ENCODE peak calls at places on chromosomes 6 and 20, in ten cellular contexts. One of them, this sample, is unnamed.

GRCh38 chr6:169974663-169975062 is 223.2 kb downstream of the ERMARD start:
- DNase-seq in Peyer's patch: peak; percentile 36
- DNase-seq in prostate gland: no peak
- DNase-seq in A549: no peak
- DNase-seq in uterus: no peak
- DNase-seq in GM12891: no peak
- DNase-seq in heart left ventricle: no peak
- DNase-seq in ovary: no peak
- DNase-seq in tibial nerve: no peak
- DNase-seq in erythroblast: no peak
- DNase-seq in this sample: no peak

GRCh38 chr6:144265061-144265357 is 20.1 kb upstream of the UTRN start:
- DNase-seq in Peyer's patch: no peak
- DNase-seq in prostate gland: no peak
- DNase-seq in A549: no peak
- DNase-seq in uterus: no peak
- DNase-seq in GM12891: no peak
- DNase-seq in heart left ventricle: no peak
- DNase-seq in ovary: no peak
- DNase-seq in tibial nerve: no peak
- DNase-seq in erythroblast: no peak
- DNase-seq in this sample: no peak

GRCh38 chr20:54179946-54180345 is 6.2 kb upstream of the CYP24A1 start:
- DNase-seq in Peyer's patch: no peak
- DNase-seq in prostate gland: no peak
- DNase-seq in A549: no peak
- DNase-seq in uterus: no peak
- DNase-seq in GM12891: no peak
- DNase-seq in heart left ventricle: no peak
- DNase-seq in ovary: no peak
- DNase-seq in tibial nerve: no peak
- DNase-seq in erythroblast: no peak
- DNase-seq in this sample: no peak

GRCh38 chr20:17811605-17811965 is 111.8 kb downstream of the BANF2 start:
- DNase-seq in Peyer's patch: no peak
- DNase-seq in prostate gland: no peak
- DNase-seq in A549: no peak
- DNase-seq in uterus: no peak
- DNase-seq in GM12891: no peak
- DNase-seq in heart left ventricle: no peak
- DNase-seq in ovary: no peak
- DNase-seq in tibial nerve: no peak
- DNase-seq in erythroblast: no peak
- DNase-seq in this sample: no peak

GRCh38 chr6:169396554-169397163 is 143.0 kb upstream of the THBS2 start:
- DNase-seq in Peyer's patch: no peak
- DNase-seq in prostate gland: no peak
- DNase-seq in A549: no peak
- DNase-seq in uterus: no peak
- DNase-seq in GM12891: no peak
- DNase-seq in heart left ventricle: no peak
- DNase-seq in ovary: no peak
- DNase-seq in tibial nerve: no peak
- DNase-seq in erythroblast: no peak
- DNase-seq in this sample: no peak

GRCh38 chr6:56757585-56757984 is 114.9 kb upstream of the DST start:
- DNase-seq in Peyer's patch: peak; percentile 55
- DNase-seq in prostate gland: peak; percentile 35
- DNase-seq in A549: no peak
- DNase-seq in uterus: no peak
- DNase-seq in GM12891: no peak
- DNase-seq in heart left ventricle: no peak
- DNase-seq in ovary: no peak
- DNase-seq in tibial nerve: no peak
- DNase-seq in erythroblast: peak; percentile 4
- DNase-seq in this sample: no peak

GRCh38 chr6:15440040-15440439 is 194.2 kb downstream of the JARID2 start:
- DNase-seq in Peyer's patch: no peak
- DNase-seq in prostate gland: no peak
- DNase-seq in A549: no peak
- DNase-seq in uterus: no peak
- DNase-seq in GM12891: no peak
- DNase-seq in heart left ventricle: no peak
- DNase-seq in ovary: no peak
- DNase-seq in tibial nerve: no peak
- DNase-seq in erythroblast: no peak
- DNase-seq in this sample: no peak

GRCh38 chr6:39090036-39090435 is 24.9 kb downstream of the SAYSD1 start:
- DNase-seq in Peyer's patch: no peak
- DNase-seq in prostate gland: no peak
- DNase-seq in A549: no peak
- DNase-seq in uterus: no peak
- DNase-seq in GM12891: no peak
- DNase-seq in heart left ventricle: no peak
- DNase-seq in ovary: no peak
- DNase-seq in tibial nerve: no peak
- DNase-seq in erythroblast: no peak
- DNase-seq in this sample: no peak

GRCh38 chr6:21310736-21311135 is 282.8 kb upstream of the SOX4 start:
- DNase-seq in Peyer's patch: no peak
- DNase-seq in prostate gland: no peak
- DNase-seq in A549: no peak
- DNase-seq in uterus: no peak
- DNase-seq in GM12891: no peak
- DNase-seq in heart left ventricle: no peak
- DNase-seq in ovary: no peak
- DNase-seq in tibial nerve: no peak
- DNase-seq in erythroblast: no peak
- DNase-seq in this sample: no peak

GRCh38 chr6:99802396-99803031 is 191.5 kb downstream of the MCHR2 start:
- DNase-seq in Peyer's patch: no peak
- DNase-seq in prostate gland: no peak
- DNase-seq in A549: no peak
- DNase-seq in uterus: no peak
- DNase-seq in GM12891: no peak
- DNase-seq in heart left ventricle: no peak
- DNase-seq in ovary: no peak
- DNase-seq in tibial nerve: no peak
- DNase-seq in erythroblast: no peak
- DNase-seq in this sample: no peak

GRCh38 chr6:10526156-10526555 is 5.0 kb downstream of the GCNT2 start:
- DNase-seq in Peyer's patch: no peak
- DNase-seq in prostate gland: no peak
- DNase-seq in A549: no peak
- DNase-seq in uterus: peak; percentile 33
- DNase-seq in GM12891: no peak
- DNase-seq in heart left ventricle: no peak
- DNase-seq in ovary: no peak
- DNase-seq in tibial nerve: no peak
- DNase-seq in erythroblast: no peak
- DNase-seq in this sample: no peak

GRCh38 chr20:10647471-10647870 is 26.3 kb downstream of the JAG1 start:
- DNase-seq in Peyer's patch: no peak
- DNase-seq in prostate gland: no peak
- DNase-seq in A549: no peak
- DNase-seq in uterus: peak; percentile 11
- DNase-seq in GM12891: peak; percentile 30
- DNase-seq in heart left ventricle: no peak
- DNase-seq in ovary: no peak
- DNase-seq in tibial nerve: peak; percentile 48
- DNase-seq in erythroblast: peak; percentile 29
- DNase-seq in this sample: no peak

GRCh38 chr20:16711859-16712258 is 18.0 kb upstream of the SNRPB2 start:
- DNase-seq in Peyer's patch: no peak
- DNase-seq in prostate gland: no peak
- DNase-seq in A549: no peak
- DNase-seq in uterus: no peak
- DNase-seq in GM12891: no peak
- DNase-seq in heart left ventricle: no peak
- DNase-seq in ovary: no peak
- DNase-seq in tibial nerve: no peak
- DNase-seq in erythroblast: no peak
- DNase-seq in this sample: no peak

GRCh38 chr6:144344651-144345050 is 59.5 kb downstream of the UTRN start:
- DNase-seq in Peyer's patch: no peak
- DNase-seq in prostate gland: no peak
- DNase-seq in A549: no peak
- DNase-seq in uterus: no peak
- DNase-seq in GM12891: no peak
- DNase-seq in heart left ventricle: no peak
- DNase-seq in ovary: no peak
- DNase-seq in tibial nerve: no peak
- DNase-seq in erythroblast: no peak
- DNase-seq in this sample: no peak

GRCh38 chr6:130945401-130945919 is 117.6 kb downstream of the EPB41L2 start:
- DNase-seq in Peyer's patch: no peak
- DNase-seq in prostate gland: no peak
- DNase-seq in A549: no peak
- DNase-seq in uterus: no peak
- DNase-seq in GM12891: no peak
- DNase-seq in heart left ventricle: no peak
- DNase-seq in ovary: no peak
- DNase-seq in tibial nerve: no peak
- DNase-seq in erythroblast: no peak
- DNase-seq in this sample: no peak

GRCh38 chr6:139372326-139373153 is 1.9 kb downstream of the CITED2 start:
- DNase-seq in Peyer's patch: no peak
- DNase-seq in prostate gland: no peak
- DNase-seq in A549: no peak
- DNase-seq in uterus: no peak
- DNase-seq in GM12891: no peak
- DNase-seq in heart left ventricle: no peak
- DNase-seq in ovary: no peak
- DNase-seq in tibial nerve: no peak
- DNase-seq in erythroblast: peak; percentile 70
- DNase-seq in this sample: no peak

GRCh38 chr20:35092524-35093244 is at the start of gene TRPC4AP:
- DNase-seq in Peyer's patch: peak; percentile 94
- DNase-seq in prostate gland: peak; percentile 81
- DNase-seq in A549: peak; percentile 69
- DNase-seq in uterus: peak; percentile 85
- DNase-seq in GM12891: peak; percentile 81
- DNase-seq in heart left ventricle: peak; percentile 91
- DNase-seq in ovary: peak; percentile 94
- DNase-seq in tibial nerve: peak; percentile 76
- DNase-seq in erythroblast: peak; percentile 95
- DNase-seq in this sample: peak; percentile 73
- TF ChIP-seq POLR2A in Peyer's patch: peak; percentile 68
- TF ChIP-seq POLR2A in prostate gland: peak; percentile 83
- TF ChIP-seq POLR2A in A549: peak; percentile 61
- TF ChIP-seq POLR2A in uterus: peak; percentile 63
- TF ChIP-seq POLR2A in GM12891: peak; percentile 73
- TF ChIP-seq POLR2A in heart left ventricle: peak; percentile 63
- TF ChIP-seq POLR2A in ovary: peak; percentile 62
- TF ChIP-seq POLR2A in tibial nerve: peak; percentile 81
- TF ChIP-seq POLR2A in erythroblast: peak; percentile 71
- TF ChIP-seq POLR2A in this sample: peak; percentile 90

DNA sequence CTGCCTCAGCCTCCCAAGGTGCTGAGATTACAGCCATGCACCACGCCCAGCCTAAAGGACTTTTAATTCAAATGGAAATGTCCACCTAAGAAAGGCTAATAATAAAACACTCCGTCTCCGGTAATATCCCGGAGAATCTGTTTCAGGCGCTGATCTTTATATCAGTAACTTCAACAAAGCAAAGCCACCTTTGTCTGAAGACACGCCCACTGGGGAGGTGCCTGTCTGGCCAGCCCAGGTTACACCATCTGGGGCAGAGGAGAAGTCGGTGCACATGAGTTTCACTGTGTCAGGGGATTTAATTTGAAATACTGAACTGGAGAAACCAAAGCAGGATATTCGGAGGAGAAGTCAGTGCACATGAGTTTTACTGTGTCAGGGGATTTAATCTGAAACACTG is 9.4 kb downstream of the SERPINB6 start:
- DNase-seq in Peyer's patch: peak; percentile 86
- DNase-seq in prostate gland: peak; percentile 70
- DNase-seq in A549: no peak
- DNase-seq in uterus: no peak
- DNase-seq in GM12891: no peak
- DNase-seq in heart left ventricle: no peak
- DNase-seq in ovary: no peak
- DNase-seq in tibial nerve: no peak
- DNase-seq in erythroblast: no peak
- DNase-seq in this sample: no peak
- TF ChIP-seq POLR2A in Peyer's patch: no peak
- TF ChIP-seq POLR2A in prostate gland: no peak
- TF ChIP-seq POLR2A in A549: no peak
- TF ChIP-seq POLR2A in uterus: no peak
- TF ChIP-seq POLR2A in GM12891: no peak
- TF ChIP-seq POLR2A in heart left ventricle: no peak
- TF ChIP-seq POLR2A in ovary: no peak
- TF ChIP-seq POLR2A in tibial nerve: no peak
- TF ChIP-seq POLR2A in erythroblast: no peak
- TF ChIP-seq POLR2A in this sample: no peak

DNA sequence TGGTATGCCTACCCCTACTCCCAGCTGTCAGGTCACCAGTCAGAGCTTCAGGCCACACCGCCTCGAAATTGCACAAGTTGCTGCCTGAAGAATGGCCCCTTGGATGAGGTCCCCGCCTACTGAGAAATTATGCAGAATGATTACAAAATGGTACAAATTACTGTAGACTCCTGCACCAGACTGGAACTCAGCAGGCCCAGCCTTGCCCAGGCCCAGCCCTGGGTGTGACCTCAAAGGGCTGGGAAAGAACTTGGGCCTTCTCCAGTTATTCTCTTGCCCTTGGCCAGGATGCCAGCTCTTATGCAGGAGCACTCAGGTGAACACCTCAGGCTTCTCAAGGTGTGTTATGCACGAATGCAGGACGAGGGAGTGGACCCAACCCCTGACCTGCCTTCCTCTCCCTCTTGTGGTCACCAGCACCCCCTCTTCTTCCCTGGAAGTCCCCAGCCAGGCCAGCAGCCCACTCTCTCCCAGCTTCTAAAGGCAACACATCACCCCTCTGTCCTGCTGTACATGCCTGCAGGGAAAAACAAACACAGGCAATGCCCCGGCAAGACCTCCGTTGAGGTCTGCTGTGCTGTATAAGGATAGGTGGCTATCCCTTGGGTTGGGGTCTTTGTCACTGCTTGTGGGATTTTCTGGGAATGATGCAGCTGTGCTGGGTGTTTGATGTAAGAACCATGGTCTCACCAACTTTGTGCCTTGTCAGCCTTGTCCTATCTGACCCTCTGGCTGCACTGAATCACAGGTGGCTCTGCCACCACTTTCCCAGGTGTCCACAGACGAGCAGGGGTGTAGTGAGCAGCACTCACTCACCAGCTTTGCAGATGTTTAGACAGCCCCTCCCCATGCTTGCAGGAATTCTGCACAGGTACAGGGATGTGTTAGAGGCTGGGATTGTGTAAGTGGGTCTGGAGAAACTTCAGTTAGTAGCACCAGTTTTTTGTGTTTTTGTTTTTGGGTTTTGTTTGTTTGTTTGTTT is 88.5 kb upstream of the NAA20 start:
- DNase-seq in Peyer's patch: peak; percentile 64
- DNase-seq in prostate gland: peak; percentile 68
- DNase-seq in A549: no peak
- DNase-seq in uterus: no peak
- DNase-seq in GM12891: no peak
- DNase-seq in heart left ventricle: no peak
- DNase-seq in ovary: no peak
- DNase-seq in tibial nerve: no peak
- DNase-seq in erythroblast: no peak
- DNase-seq in this sample: no peak
- TF ChIP-seq POLR2A in Peyer's patch: no peak
- TF ChIP-seq POLR2A in prostate gland: peak; percentile 23
- TF ChIP-seq POLR2A in A549: no peak
- TF ChIP-seq POLR2A in uterus: no peak
- TF ChIP-seq POLR2A in GM12891: no peak
- TF ChIP-seq POLR2A in heart left ventricle: no peak
- TF ChIP-seq POLR2A in ovary: no peak
- TF ChIP-seq POLR2A in tibial nerve: no peak
- TF ChIP-seq POLR2A in erythroblast: no peak
- TF ChIP-seq POLR2A in this sample: no peak

GRCh38 chr6:32195902-32196681 is 3.6 kb upstream of the GPSM3 start:
- DNase-seq in Peyer's patch: peak; percentile 94
- DNase-seq in prostate gland: peak; percentile 80
- DNase-seq in A549: peak; percentile 53
- DNase-seq in uterus: peak; percentile 96
- DNase-seq in GM12891: peak; percentile 64
- DNase-seq in heart left ventricle: peak; percentile 98
- DNase-seq in ovary: peak; percentile 97
- DNase-seq in tibial nerve: peak; percentile 94
- DNase-seq in erythroblast: peak; percentile 78
- DNase-seq in this sample: peak; percentile 45
- TF ChIP-seq POLR2A in Peyer's patch: peak; percentile 98
- TF ChIP-seq POLR2A in prostate gland: peak; percentile 98
- TF ChIP-seq POLR2A in A549: peak; percentile 63
- TF ChIP-seq POLR2A in uterus: peak; percentile 96
- TF ChIP-seq POLR2A in GM12891: peak; percentile 82
- TF ChIP-seq POLR2A in heart left ventricle: peak; percentile 94
- TF ChIP-seq POLR2A in ovary: peak; percentile 100
- TF ChIP-seq POLR2A in tibial nerve: peak; percentile 99
- TF ChIP-seq POLR2A in erythroblast: peak; percentile 96
- TF ChIP-seq POLR2A in this sample: peak; percentile 81

This sample was measured in esophagus squamous epithelium.